ENCODE peak calls at places on chromosomes 13 and 19, in four cellular contexts. X is pancreas, P is tibial nerve, Z is AG04450. F is an unnamed sample.

GRCh38 chr13:39913928-39914327 is 258.5 kb downstream of the COG6 start:
- DNase-seq in X (no peak), P (peak; percentile 18), Z (no peak), F (no peak)

GRCh38 chr19:17720487-17720839 is 1.2 kb downstream of the MAP1S start:
- DNase-seq in X (no peak), P (no peak), Z (no peak), F (no peak)

GRCh38 chr13:110782185-110782584 is 68.7 kb downstream of the ING1 start:
- DNase-seq in X (no peak), P (no peak), Z (no peak), F (no peak)

GRCh38 chr13:30504081-30504480 is 38.3 kb upstream of the HMGB1 start:
- DNase-seq in X (no peak), P (no peak), Z (no peak), F (no peak)

GRCh38 chr13:110509478-110509926 is 52.0 kb downstream of the RAB20 start:
- DNase-seq in X (no peak), P (no peak), Z (no peak), F (no peak)

GRCh38 chr19:16897572-16898056 is 8.8 kb downstream of the F2RL3 start:
- DNase-seq in X (peak; percentile 84), P (no peak), Z (no peak), F (no peak)

GRCh38 chr19:40640744-40641143 is 39.6 kb downstream of the LTBP4 start:
- DNase-seq in X (no peak), P (no peak), Z (no peak), F (no peak)

GRCh38 chr19:55305983-55306562 is 19.1 kb downstream of the TMEM150B start:
- DNase-seq in X (no peak), P (no peak), Z (no peak), F (no peak)

GRCh38 chr19:50722248-50723013 is 733 bp upstream of the CLEC11A start:
- DNase-seq in X (no peak), P (no peak), Z (no peak), F (no peak)

GRCh38 chr19:44593294-44593693 is 20.1 kb upstream of the IGSF23 start:
- DNase-seq in X (no peak), P (no peak), Z (no peak), F (no peak)

GRCh38 chr19:19294914-19295313 is 21.8 kb upstream of the TM6SF2 start:
- DNase-seq in X (no peak), P (no peak), Z (no peak), F (no peak)

GRCh38 chr13:44843403-44843802 is 145.9 kb downstream of the NUFIP1 start:
- DNase-seq in X (no peak), P (no peak), Z (no peak), F (peak; percentile 38)

GRCh38 chr19:16143399-16144215 is at the start of gene HSH2D:
- DNase-seq in X (peak; percentile 96), P (no peak), Z (no peak), F (no peak)

GRCh38 chr13:28679628-28680027 is 20.7 kb downstream of the POMP start:
- DNase-seq in X (no peak), P (no peak), Z (no peak), F (no peak)
- TF ChIP-seq CTCF in X (no peak), P (no peak), Z (peak; percentile 51), F (peak; percentile 75)

DNA sequence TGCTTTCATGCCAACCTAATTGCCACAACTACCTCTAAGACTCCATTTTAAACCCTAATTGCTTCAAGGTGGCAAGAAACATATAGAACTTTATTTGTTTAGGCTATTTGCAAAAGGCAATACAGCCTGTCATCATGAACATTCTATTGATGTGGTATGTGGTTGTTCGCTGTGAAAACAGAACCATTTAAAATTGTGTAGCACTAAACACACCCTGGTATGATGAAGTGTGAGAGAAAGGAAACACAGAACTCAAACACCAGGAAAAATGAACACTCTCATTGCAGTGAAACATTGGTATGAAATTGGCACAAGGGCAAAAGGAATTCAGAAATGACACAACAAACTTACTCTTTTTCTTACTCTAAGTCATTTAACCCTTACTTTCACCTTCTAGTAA is 530.9 kb downstream of the IRS2 start:
- DNase-seq in X (no peak), P (no peak), Z (no peak), F (no peak)
- TF ChIP-seq CTCF in X (no peak), P (no peak), Z (no peak), F (no peak)

GRCh38 chr13:27005556-27005955 is 166.1 kb downstream of the USP12 start:
- DNase-seq in X (no peak), P (no peak), Z (no peak), F (no peak)
- TF ChIP-seq CTCF in X (no peak), P (no peak), Z (no peak), F (no peak)

GRCh38 chr19:32751066-32751465 is 31.5 kb downstream of the TDRD12 start:
- DNase-seq in X (no peak), P (no peak), Z (no peak), F (no peak)

GRCh38 chr19:32748948-32749347 is 29.4 kb downstream of the TDRD12 start:
- DNase-seq in X (no peak), P (no peak), Z (no peak), F (no peak)

GRCh38 chr19:32750441-32751055 is 31.0 kb downstream of the TDRD12 start:
- DNase-seq in X (no peak), P (no peak), Z (no peak), F (no peak)

GRCh38 chr19:32749361-32749760 is 29.8 kb downstream of the TDRD12 start:
- DNase-seq in X (no peak), P (no peak), Z (no peak), F (no peak)

GRCh38 chr19:32748497-32748896 is 28.9 kb downstream of the TDRD12 start:
- DNase-seq in X (no peak), P (no peak), Z (no peak), F (no peak)
- TF ChIP-seq CTCF in X (no peak), P (no peak), Z (no peak), F (peak; percentile 31)

F was measured in HFFc6.